ENCODE peak calls at places on chromosome 22, in nine cellular contexts. X, V, B, W, M, Z, G, Y and F are unnamed samples.

GRCh38 chr22:44578115-44578457 is 80.1 kb upstream of the RTL6 start:
- DNase-seq in W (no peak), G (peak; percentile 20), Y (no peak), Z (no peak), M (no peak), B (no peak), X (no peak), V (no peak), F (no peak)

GRCh38 chr22:42688241-42688913 is 32.3 kb downstream of the A4GALT start:
- DNase-seq in Y (peak; percentile 93), Z (peak; percentile 81), M (no peak), W (no peak), X (no peak), G (peak; percentile 85), B (no peak), V (no peak), F (peak; percentile 80)

GRCh38 chr22:26134654-26135330 is 34.5 kb upstream of the SEZ6L start:
- DNase-seq in W (peak; percentile 9), M (no peak), Z (no peak), V (no peak), G (no peak), Y (no peak), X (no peak), B (peak; percentile 6), F (no peak)

GRCh38 chr22:33386270-33386669 is 328.1 kb upstream of the SYN3 start:
- DNase-seq in Y (no peak), G (no peak), M (no peak), X (no peak), W (no peak), B (no peak), V (no peak), Z (no peak), F (no peak)

GRCh38 chr22:27601195-27601594 is 200.4 kb downstream of the MN1 start:
- DNase-seq in Z (no peak), B (no peak), W (no peak), G (no peak), Y (no peak), M (no peak), V (no peak), X (no peak), F (no peak)

GRCh38 chr22:36817429-36817783 is 571 bp upstream of the PVALB start:
- DNase-seq in W (no peak), G (no peak), V (no peak), X (no peak), Y (no peak), Z (no peak), B (no peak), M (no peak), F (no peak)

GRCh38 chr22:24427500-24428164 is at the start of gene ADORA2A:
- DNase-seq in Y (no peak), Z (no peak), B (peak; percentile 80), W (peak; percentile 96), V (peak; percentile 92), G (no peak), X (peak; percentile 83), M (peak; percentile 83), F (no peak)

GRCh38 chr22:21651521-21652009 is 9.5 kb downstream of the SDF2L1 start:
- DNase-seq in M (no peak), V (no peak), G (no peak), B (peak; percentile 28), W (no peak), Z (no peak), X (no peak), Y (no peak), F (no peak)

GRCh38 chr22:37274380-37274862 is 7.9 kb upstream of the CYTH4 start:
- DNase-seq in X (no peak), V (no peak), B (no peak), M (no peak), Z (no peak), W (no peak), G (peak; percentile 83), Y (no peak), F (no peak)